ENCODE peak calls at places on chromosome 11, in nine cellular contexts. One of them, this sample, is unnamed.

GRCh38 chr11:117820516-117820915 is 4.0 kb downstream of the FXYD2 start:
- DNase-seq in adrenal gland: no peak
- DNase-seq in neural progenitor cell: no peak
- DNase-seq in right lobe of liver: no peak
- DNase-seq in epithelial cell of esophagus: no peak
- DNase-seq in IMR-90: no peak
- DNase-seq in OCI-LY7: no peak
- DNase-seq in testis: no peak
- DNase-seq in ascending aorta: no peak
- DNase-seq in this sample: no peak

GRCh38 chr11:22785251-22785650 is 44.4 kb downstream of the SVIP start:
- DNase-seq in right lobe of liver: no peak
- DNase-seq in testis: no peak
- DNase-seq in adrenal gland: no peak
- DNase-seq in epithelial cell of esophagus: peak
- DNase-seq in OCI-LY7: no peak
- DNase-seq in ascending aorta: no peak
- DNase-seq in IMR-90: peak
- DNase-seq in neural progenitor cell: no peak
- DNase-seq in this sample: no peak

GRCh38 chr11:27390318-27390958 is 27.4 kb upstream of the CCDC34 start:
- DNase-seq in right lobe of liver: no peak
- DNase-seq in OCI-LY7: no peak
- DNase-seq in IMR-90: no peak
- DNase-seq in adrenal gland: no peak
- DNase-seq in epithelial cell of esophagus: no peak
- DNase-seq in ascending aorta: no peak
- DNase-seq in testis: no peak
- DNase-seq in neural progenitor cell: no peak
- DNase-seq in this sample: no peak

GRCh38 chr11:69051381-69052342 is 2.9 kb downstream of the TPCN2 start:
- DNase-seq in testis: no peak
- DNase-seq in adrenal gland: peak
- DNase-seq in OCI-LY7: peak
- DNase-seq in ascending aorta: no peak
- DNase-seq in epithelial cell of esophagus: no peak
- DNase-seq in neural progenitor cell: no peak
- DNase-seq in right lobe of liver: peak
- DNase-seq in IMR-90: no peak
- DNase-seq in this sample: no peak

GRCh38 chr11:115548878-115549528 is 44.8 kb upstream of the CADM1 start:
- DNase-seq in OCI-LY7: no peak
- DNase-seq in right lobe of liver: no peak
- DNase-seq in IMR-90: no peak
- DNase-seq in adrenal gland: no peak
- DNase-seq in neural progenitor cell: peak
- DNase-seq in ascending aorta: no peak
- DNase-seq in testis: no peak
- DNase-seq in epithelial cell of esophagus: no peak
- DNase-seq in this sample: no peak

GRCh38 chr11:14636119-14636518 is 7.5 kb upstream of the PDE3B start:
- DNase-seq in OCI-LY7: no peak
- DNase-seq in right lobe of liver: no peak
- DNase-seq in IMR-90: no peak
- DNase-seq in testis: no peak
- DNase-seq in epithelial cell of esophagus: no peak
- DNase-seq in adrenal gland: no peak
- DNase-seq in neural progenitor cell: no peak
- DNase-seq in ascending aorta: no peak
- DNase-seq in this sample: no peak

GRCh38 chr11:73428227-73428626 is 52.0 kb downstream of the RELT start:
- DNase-seq in ascending aorta: no peak
- DNase-seq in testis: no peak
- DNase-seq in neural progenitor cell: no peak
- DNase-seq in right lobe of liver: no peak
- DNase-seq in IMR-90: no peak
- DNase-seq in adrenal gland: no peak
- DNase-seq in OCI-LY7: no peak
- DNase-seq in epithelial cell of esophagus: no peak
- DNase-seq in this sample: no peak

GRCh38 chr11:5522308-5522707 is 5.8 kb upstream of the UBQLNL start:
- DNase-seq in neural progenitor cell: no peak
- DNase-seq in OCI-LY7: no peak
- DNase-seq in right lobe of liver: no peak
- DNase-seq in IMR-90: no peak
- DNase-seq in ascending aorta: no peak
- DNase-seq in epithelial cell of esophagus: peak
- DNase-seq in testis: no peak
- DNase-seq in adrenal gland: no peak
- DNase-seq in this sample: no peak

GRCh38 chr11:129960216-129961214 is 42.1 kb downstream of the PRDM10 start:
- DNase-seq in adrenal gland: peak
- DNase-seq in neural progenitor cell: no peak
- DNase-seq in OCI-LY7: peak
- DNase-seq in IMR-90: peak
- DNase-seq in right lobe of liver: no peak
- DNase-seq in ascending aorta: no peak
- DNase-seq in testis: no peak
- DNase-seq in epithelial cell of esophagus: peak
- DNase-seq in this sample: no peak

GRCh38 chr11:19326499-19326898 is 85.8 kb upstream of the E2F8 start:
- DNase-seq in right lobe of liver: no peak
- DNase-seq in ascending aorta: no peak
- DNase-seq in testis: no peak
- DNase-seq in IMR-90: peak
- DNase-seq in OCI-LY7: no peak
- DNase-seq in neural progenitor cell: no peak
- DNase-seq in adrenal gland: no peak
- DNase-seq in epithelial cell of esophagus: peak
- DNase-seq in this sample: peak

GRCh38 chr11:44286268-44286880 is 23.6 kb downstream of the ALX4 start:
- DNase-seq in adrenal gland: peak
- DNase-seq in neural progenitor cell: peak
- DNase-seq in right lobe of liver: peak
- DNase-seq in testis: peak
- DNase-seq in ascending aorta: no peak
- DNase-seq in epithelial cell of esophagus: peak
- DNase-seq in OCI-LY7: peak
- DNase-seq in IMR-90: peak
- DNase-seq in this sample: peak

GRCh38 chr11:65853249-65853979 is 4.6 kb downstream of the CFL1 start:
- DNase-seq in testis: no peak
- DNase-seq in adrenal gland: peak
- DNase-seq in OCI-LY7: no peak
- DNase-seq in IMR-90: no peak
- DNase-seq in epithelial cell of esophagus: no peak
- DNase-seq in right lobe of liver: no peak
- DNase-seq in ascending aorta: no peak
- DNase-seq in neural progenitor cell: peak
- DNase-seq in this sample: no peak

GRCh38 chr11:82527185-82527584 is 206.5 kb downstream of the FAM181B start:
- DNase-seq in epithelial cell of esophagus: no peak
- DNase-seq in IMR-90: no peak
- DNase-seq in adrenal gland: no peak
- DNase-seq in right lobe of liver: no peak
- DNase-seq in neural progenitor cell: no peak
- DNase-seq in testis: no peak
- DNase-seq in OCI-LY7: no peak
- DNase-seq in ascending aorta: no peak
- DNase-seq in this sample: no peak

GRCh38 chr11:59263225-59263894 is 50.6 kb upstream of the MPEG1 start:
- DNase-seq in adrenal gland: no peak
- DNase-seq in ascending aorta: no peak
- DNase-seq in testis: peak
- DNase-seq in epithelial cell of esophagus: peak
- DNase-seq in right lobe of liver: peak
- DNase-seq in OCI-LY7: peak
- DNase-seq in neural progenitor cell: peak
- DNase-seq in IMR-90: no peak
- DNase-seq in this sample: no peak

GRCh38 chr11:130037881-130038601 is 31.7 kb upstream of the APLP2 start:
- DNase-seq in neural progenitor cell: peak
- DNase-seq in IMR-90: no peak
- DNase-seq in ascending aorta: no peak
- DNase-seq in epithelial cell of esophagus: peak
- DNase-seq in OCI-LY7: peak
- DNase-seq in testis: no peak
- DNase-seq in right lobe of liver: no peak
- DNase-seq in adrenal gland: no peak
- DNase-seq in this sample: no peak

GRCh38 chr11:41039592-41039991 is 419.9 kb downstream of the LRRC4C start:
- DNase-seq in ascending aorta: no peak
- DNase-seq in IMR-90: no peak
- DNase-seq in right lobe of liver: no peak
- DNase-seq in adrenal gland: no peak
- DNase-seq in epithelial cell of esophagus: no peak
- DNase-seq in neural progenitor cell: no peak
- DNase-seq in testis: no peak
- DNase-seq in OCI-LY7: no peak
- DNase-seq in this sample: no peak

GRCh38 chr11:942853-943252 is 17.2 kb downstream of the AP2A2 start:
- DNase-seq in right lobe of liver: no peak
- DNase-seq in neural progenitor cell: peak
- DNase-seq in testis: peak
- DNase-seq in epithelial cell of esophagus: peak
- DNase-seq in IMR-90: peak
- DNase-seq in ascending aorta: no peak
- DNase-seq in adrenal gland: peak
- DNase-seq in OCI-LY7: no peak
- DNase-seq in this sample: no peak

DNA sequence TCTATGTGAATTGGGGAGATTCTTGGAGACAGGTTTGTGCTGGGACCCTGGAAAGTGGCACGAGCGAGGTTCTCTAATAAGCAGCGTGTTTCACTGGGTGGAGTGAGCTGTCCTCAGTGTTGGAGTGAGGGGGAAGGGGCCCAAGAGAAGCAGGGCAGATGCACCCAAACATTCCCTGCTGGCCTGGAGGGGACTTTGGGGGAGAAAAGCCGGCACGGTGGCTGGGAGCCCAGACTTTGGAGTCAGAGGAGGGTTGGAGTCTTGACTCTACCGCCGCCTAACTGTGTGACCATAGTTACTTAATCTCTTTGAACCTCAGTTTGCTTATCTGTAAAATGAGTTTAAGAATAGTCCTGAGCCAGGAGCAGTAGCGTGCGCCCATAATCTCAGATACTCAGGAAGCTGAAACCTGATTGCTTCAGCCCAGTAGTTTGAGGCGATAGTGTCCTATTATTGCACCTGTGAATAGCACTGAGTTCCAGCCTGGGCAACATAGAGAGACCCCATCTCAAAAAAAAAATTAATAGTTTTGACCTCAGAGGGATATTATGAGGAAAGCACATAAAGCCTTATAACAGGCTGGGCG is 614 bp downstream of the NR1H3 start:
- DNase-seq in ascending aorta: no peak
- DNase-seq in IMR-90: no peak
- DNase-seq in adrenal gland: no peak
- DNase-seq in neural progenitor cell: no peak
- DNase-seq in testis: no peak
- DNase-seq in right lobe of liver: no peak
- DNase-seq in OCI-LY7: no peak
- DNase-seq in epithelial cell of esophagus: no peak
- DNase-seq in this sample: peak
- H3K4me3 ChIP-seq in ascending aorta: peak
- H3K4me3 ChIP-seq in IMR-90: no peak
- H3K4me3 ChIP-seq in adrenal gland: peak
- H3K4me3 ChIP-seq in neural progenitor cell: peak
- H3K4me3 ChIP-seq in testis: no peak
- H3K4me3 ChIP-seq in right lobe of liver: peak
- H3K4me3 ChIP-seq in OCI-LY7: no peak
- H3K4me3 ChIP-seq in epithelial cell of esophagus: no peak
- H3K4me3 ChIP-seq in this sample: no peak

GRCh38 chr11:63564056-63564784 is 1.0 kb upstream of the PLAAT2 start:
- DNase-seq in IMR-90: no peak
- DNase-seq in testis: no peak
- DNase-seq in adrenal gland: no peak
- DNase-seq in OCI-LY7: no peak
- DNase-seq in right lobe of liver: no peak
- DNase-seq in epithelial cell of esophagus: no peak
- DNase-seq in ascending aorta: no peak
- DNase-seq in neural progenitor cell: no peak
- DNase-seq in this sample: no peak
- H3K4me3 ChIP-seq in IMR-90: no peak
- H3K4me3 ChIP-seq in testis: no peak
- H3K4me3 ChIP-seq in adrenal gland: no peak
- H3K4me3 ChIP-seq in OCI-LY7: no peak
- H3K4me3 ChIP-seq in right lobe of liver: no peak
- H3K4me3 ChIP-seq in epithelial cell of esophagus: no peak
- H3K4me3 ChIP-seq in ascending aorta: no peak
- H3K4me3 ChIP-seq in neural progenitor cell: no peak
- H3K4me3 ChIP-seq in this sample: no peak

DNA sequence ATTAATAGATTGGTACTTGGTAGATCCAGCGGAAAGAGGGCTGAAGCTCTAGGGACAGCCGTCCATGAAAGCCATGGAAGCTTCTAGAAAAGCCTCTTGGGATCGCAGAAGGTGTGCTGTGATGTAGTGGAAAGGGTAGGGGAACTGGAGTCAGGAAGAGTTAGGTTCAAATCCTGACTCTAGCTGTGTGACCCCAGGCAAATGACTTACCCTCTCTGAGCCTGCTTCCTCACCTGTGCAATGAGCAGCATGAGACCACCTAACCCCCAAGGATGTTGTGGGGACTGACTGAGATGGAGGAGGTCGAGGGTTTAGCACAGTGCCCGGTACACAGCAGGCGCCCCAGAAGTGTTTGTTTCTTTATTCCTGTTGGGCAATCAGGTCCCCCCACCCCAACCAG is 2.2 kb downstream of the EML3 start:
- DNase-seq in OCI-LY7: no peak
- DNase-seq in testis: no peak
- DNase-seq in epithelial cell of esophagus: no peak
- DNase-seq in adrenal gland: no peak
- DNase-seq in neural progenitor cell: no peak
- DNase-seq in ascending aorta: no peak
- DNase-seq in right lobe of liver: no peak
- DNase-seq in IMR-90: no peak
- DNase-seq in this sample: no peak
- H3K4me3 ChIP-seq in OCI-LY7: no peak
- H3K4me3 ChIP-seq in testis: no peak
- H3K4me3 ChIP-seq in epithelial cell of esophagus: no peak
- H3K4me3 ChIP-seq in adrenal gland: no peak
- H3K4me3 ChIP-seq in neural progenitor cell: no peak
- H3K4me3 ChIP-seq in ascending aorta: no peak
- H3K4me3 ChIP-seq in right lobe of liver: no peak
- H3K4me3 ChIP-seq in IMR-90: no peak
- H3K4me3 ChIP-seq in this sample: no peak

DNA sequence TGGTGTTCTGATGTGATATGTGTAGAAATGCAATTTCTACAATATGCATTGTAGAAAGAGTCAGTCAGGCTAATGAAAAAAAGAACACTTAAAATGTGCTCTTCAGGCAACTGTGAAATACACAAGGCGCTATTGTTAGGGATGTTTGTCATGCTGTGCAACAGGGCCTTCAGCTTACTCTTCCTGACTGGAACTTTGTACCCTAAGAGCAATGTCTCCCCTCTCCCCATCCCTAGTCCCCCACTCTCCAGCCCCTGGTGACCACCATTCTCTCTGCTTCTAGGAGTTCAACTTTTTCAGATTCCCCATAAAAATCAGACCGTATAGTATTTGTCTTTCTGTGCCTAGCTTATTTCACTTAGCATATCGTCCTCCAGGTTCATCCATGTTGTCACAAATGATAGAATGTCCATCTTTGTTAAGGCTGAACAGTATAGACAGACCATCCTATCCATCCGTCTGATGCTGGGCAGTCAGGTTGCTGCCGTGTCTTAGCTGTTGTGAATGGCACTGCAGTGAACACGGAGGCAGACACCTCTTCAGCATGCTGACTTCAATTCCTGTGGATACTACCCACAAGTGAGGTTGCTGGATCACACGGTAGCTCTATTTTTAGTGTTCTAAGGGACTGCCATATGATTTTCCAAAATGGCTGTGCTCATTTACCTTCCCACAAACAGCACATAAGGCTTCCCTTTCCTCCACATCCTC is 10.7 kb downstream of the NDUFV1 start:
- DNase-seq in testis: no peak
- DNase-seq in right lobe of liver: no peak
- DNase-seq in epithelial cell of esophagus: no peak
- DNase-seq in OCI-LY7: no peak
- DNase-seq in neural progenitor cell: no peak
- DNase-seq in ascending aorta: no peak
- DNase-seq in IMR-90: no peak
- DNase-seq in adrenal gland: no peak
- DNase-seq in this sample: no peak
- H3K4me3 ChIP-seq in testis: no peak
- H3K4me3 ChIP-seq in right lobe of liver: no peak
- H3K4me3 ChIP-seq in epithelial cell of esophagus: no peak
- H3K4me3 ChIP-seq in OCI-LY7: no peak
- H3K4me3 ChIP-seq in neural progenitor cell: no peak
- H3K4me3 ChIP-seq in ascending aorta: no peak
- H3K4me3 ChIP-seq in IMR-90: no peak
- H3K4me3 ChIP-seq in adrenal gland: no peak
- H3K4me3 ChIP-seq in this sample: no peak